ENCODE peak calls at places on chromosomes 3 and 15, in four cellular contexts. Y, Z, M and L are unnamed samples.
A peak's percentile ranks its signal among the peaks of the same experiment; 100 is the strongest.

GRCh38 chr3:129989391-129989790 is 14.9 kb downstream of the TRH start:
- DNase-seq in M (no peak), Y (no peak), Z (no peak), L (no peak)

GRCh38 chr3:55885721-55886120 is 398.6 kb upstream of the WNT5A start:
- DNase-seq in Y (no peak), Z (no peak), M (no peak), L (no peak)

GRCh38 chr3:24287728-24288450 is 206.8 kb downstream of the THRB start:
- DNase-seq in M (no peak), Y (no peak), Z (no peak), L (no peak)

GRCh38 chr15:53791616-53792015 is 32.2 kb upstream of the WDR72 start:
- DNase-seq in Y (no peak), M (peak; percentile 81), Z (no peak), L (no peak)

GRCh38 chr3:98732239-98733054 is 30.7 kb upstream of the ST3GAL6 start:
- DNase-seq in Z (peak; percentile 84), Y (peak; percentile 65), M (peak; percentile 26), L (no peak)

GRCh38 chr3:99641984-99642383 is 3.6 kb downstream of the COL8A1 start:
- DNase-seq in Z (no peak), Y (no peak), M (no peak), L (no peak)

GRCh38 chr3:12490547-12490946 is 6.3 kb downstream of the TSEN2 start:
- DNase-seq in Z (no peak), M (no peak), Y (no peak), L (no peak)

GRCh38 chr15:64597469-64597806 is 137.1 kb downstream of the ZNF609 start:
- DNase-seq in Y (no peak), M (no peak), Z (no peak), L (no peak)

GRCh38 chr3:14647976-14648955 is 3.3 kb upstream of the CCDC174 start:
- DNase-seq in Y (no peak), M (no peak), Z (no peak), L (no peak)

GRCh38 chr15:88257311-88257901 is 867 bp upstream of the NTRK3 start:
- DNase-seq in Y (peak; percentile 43), Z (peak; percentile 71), M (no peak), L (no peak)

GRCh38 chr3:188915137-188915536 is 256.6 kb upstream of the TPRG1 start:
- DNase-seq in M (no peak), Z (no peak), Y (no peak), L (no peak)

GRCh38 chr3:188491276-188491687 is 337.3 kb downstream of the LPP start:
- DNase-seq in Z (no peak), Y (no peak), M (peak; percentile 59), L (no peak)

GRCh38 chr15:20345401-20345958 is 196.1 kb downstream of the GOLGA6L6 start:
- DNase-seq in Y (no peak), Z (no peak), M (no peak), L (no peak)